ENCODE peak calls at places on chromosomes 5 and 9, in five cellular contexts. One of them, this sample, is unnamed.
A peak's percentile ranks its signal among the peaks of the same experiment; 100 is the strongest.

GRCh38 chr9:31745468-31745867 is 639.0 kb upstream of the ACO1 start:
- DNase-seq in neural progenitor cell: no peak
- DNase-seq in keratinocyte: no peak
- DNase-seq in lung: no peak
- DNase-seq in esophagus squamous epithelium: no peak
- DNase-seq in this sample: no peak

GRCh38 chr5:34587355-34588241 is 68.5 kb upstream of the RAI14 start:
- DNase-seq in esophagus squamous epithelium: no peak
- DNase-seq in lung: no peak
- DNase-seq in keratinocyte: no peak
- DNase-seq in neural progenitor cell: peak; percentile 23
- DNase-seq in this sample: no peak

GRCh38 chr9:1200847-1201251 is 150.7 kb downstream of the DMRT2 start:
- DNase-seq in esophagus squamous epithelium: no peak
- DNase-seq in lung: peak; percentile 33
- DNase-seq in neural progenitor cell: no peak
- DNase-seq in keratinocyte: no peak
- DNase-seq in this sample: no peak

GRCh38 chr9:83981126-83981871 is 694 bp downstream of the RMI1 start:
- DNase-seq in keratinocyte: no peak
- DNase-seq in esophagus squamous epithelium: no peak
- DNase-seq in lung: no peak
- DNase-seq in neural progenitor cell: peak; percentile 53
- DNase-seq in this sample: peak; percentile 73

GRCh38 chr5:160192424-160192823 is 36.9 kb upstream of the FABP6 start:
- DNase-seq in neural progenitor cell: no peak
- DNase-seq in keratinocyte: no peak
- DNase-seq in esophagus squamous epithelium: no peak
- DNase-seq in lung: no peak
- DNase-seq in this sample: no peak

GRCh38 chr5:132510076-132510475 is 19.5 kb upstream of the IRF1 start:
- DNase-seq in esophagus squamous epithelium: no peak
- DNase-seq in lung: no peak
- DNase-seq in neural progenitor cell: no peak
- DNase-seq in keratinocyte: no peak
- DNase-seq in this sample: no peak

GRCh38 chr5:151123897-151124751 is 33.5 kb downstream of the ANXA6 start:
- DNase-seq in keratinocyte: no peak
- DNase-seq in esophagus squamous epithelium: peak; percentile 27
- DNase-seq in neural progenitor cell: peak; percentile 16
- DNase-seq in lung: peak; percentile 43
- DNase-seq in this sample: no peak

GRCh38 chr5:108028411-108028810 is 353.5 kb downstream of the FBXL17 start:
- DNase-seq in neural progenitor cell: peak; percentile 60
- DNase-seq in keratinocyte: no peak
- DNase-seq in esophagus squamous epithelium: no peak
- DNase-seq in lung: no peak
- DNase-seq in this sample: peak; percentile 45

GRCh38 chr5:16179936-16180788 is 571 bp upstream of the MARCHF11 start:
- DNase-seq in keratinocyte: no peak
- DNase-seq in neural progenitor cell: peak; percentile 52
- DNase-seq in esophagus squamous epithelium: no peak
- DNase-seq in lung: no peak
- DNase-seq in this sample: no peak

GRCh38 chr9:77649109-77649812 is 1.1 kb upstream of the GNA14 start:
- DNase-seq in lung: no peak
- DNase-seq in keratinocyte: no peak
- DNase-seq in neural progenitor cell: no peak
- DNase-seq in esophagus squamous epithelium: no peak
- DNase-seq in this sample: no peak

GRCh38 chr5:143304836-143305475 is 98.5 kb downstream of the NR3C1 start:
- DNase-seq in lung: no peak
- DNase-seq in keratinocyte: no peak
- DNase-seq in neural progenitor cell: no peak
- DNase-seq in esophagus squamous epithelium: no peak
- DNase-seq in this sample: no peak

GRCh38 chr5:62773460-62773859 is 194.8 kb downstream of the LRRC70 start:
- DNase-seq in lung: no peak
- DNase-seq in neural progenitor cell: no peak
- DNase-seq in esophagus squamous epithelium: no peak
- DNase-seq in keratinocyte: no peak
- DNase-seq in this sample: no peak

GRCh38 chr5:43981556-43981955 is 378.6 kb downstream of the NNT start:
- DNase-seq in lung: no peak
- DNase-seq in esophagus squamous epithelium: no peak
- DNase-seq in keratinocyte: no peak
- DNase-seq in neural progenitor cell: peak; percentile 14
- DNase-seq in this sample: no peak

GRCh38 chr5:74179183-74179582 is 461.3 kb downstream of the ENC1 start:
- DNase-seq in neural progenitor cell: peak; percentile 43
- DNase-seq in esophagus squamous epithelium: no peak
- DNase-seq in lung: no peak
- DNase-seq in keratinocyte: no peak
- DNase-seq in this sample: peak; percentile 53

GRCh38 chr9:6106576-6107339 is 91.3 kb upstream of the RANBP6 start:
- DNase-seq in lung: no peak
- DNase-seq in keratinocyte: peak; percentile 15
- DNase-seq in esophagus squamous epithelium: no peak
- DNase-seq in neural progenitor cell: peak; percentile 65
- DNase-seq in this sample: peak; percentile 34

GRCh38 chr5:38468202-38468656 is 88.2 kb downstream of the LIFR start:
- DNase-seq in neural progenitor cell: no peak
- DNase-seq in keratinocyte: peak; percentile 53
- DNase-seq in lung: no peak
- DNase-seq in esophagus squamous epithelium: no peak
- DNase-seq in this sample: no peak

GRCh38 chr5:141760753-141761152 is 78.7 kb upstream of the ARAP3 start:
- DNase-seq in neural progenitor cell: no peak
- DNase-seq in lung: no peak
- DNase-seq in esophagus squamous epithelium: no peak
- DNase-seq in keratinocyte: no peak
- DNase-seq in this sample: no peak

GRCh38 chr9:93141771-93142483 is 7.9 kb upstream of the NINJ1 start:
- DNase-seq in lung: no peak
- DNase-seq in keratinocyte: no peak
- DNase-seq in neural progenitor cell: no peak
- DNase-seq in esophagus squamous epithelium: no peak
- DNase-seq in this sample: no peak

GRCh38 chr9:79447760-79448159 is 124.0 kb upstream of the TLE4 start:
- DNase-seq in neural progenitor cell: no peak
- DNase-seq in esophagus squamous epithelium: no peak
- DNase-seq in keratinocyte: no peak
- DNase-seq in lung: no peak
- DNase-seq in this sample: peak; percentile 81

GRCh38 chr9:15033316-15033715 is 123.1 kb upstream of the FREM1 start:
- DNase-seq in neural progenitor cell: no peak
- DNase-seq in esophagus squamous epithelium: no peak
- DNase-seq in keratinocyte: no peak
- DNase-seq in lung: no peak
- DNase-seq in this sample: no peak

GRCh38 chr5:169415351-169415750 is 114.4 kb upstream of the SLIT3 start:
- DNase-seq in esophagus squamous epithelium: no peak
- DNase-seq in lung: no peak
- DNase-seq in neural progenitor cell: no peak
- DNase-seq in keratinocyte: no peak
- DNase-seq in this sample: no peak

GRCh38 chr5:179304871-179305270 is 40.4 kb downstream of the ADAMTS2 start:
- DNase-seq in lung: no peak
- DNase-seq in neural progenitor cell: no peak
- DNase-seq in esophagus squamous epithelium: no peak
- DNase-seq in keratinocyte: no peak
- DNase-seq in this sample: no peak

GRCh38 chr5:59430066-59430702 is 463.3 kb downstream of the PDE4D start:
- DNase-seq in lung: no peak
- DNase-seq in neural progenitor cell: no peak
- DNase-seq in keratinocyte: no peak
- DNase-seq in esophagus squamous epithelium: no peak
- DNase-seq in this sample: no peak

GRCh38 chr5:43274435-43275114 is 38.6 kb downstream of the HMGCS1 start:
- DNase-seq in keratinocyte: no peak
- DNase-seq in esophagus squamous epithelium: no peak
- DNase-seq in neural progenitor cell: peak; percentile 34
- DNase-seq in lung: peak; percentile 36
- DNase-seq in this sample: no peak

GRCh38 chr9:120579139-120579749 is 723 bp downstream of the CDK5RAP2 start:
- DNase-seq in esophagus squamous epithelium: no peak
- DNase-seq in lung: peak; percentile 59
- DNase-seq in neural progenitor cell: peak; percentile 11
- DNase-seq in keratinocyte: no peak
- DNase-seq in this sample: peak; percentile 19
- H3K27ac ChIP-seq in esophagus squamous epithelium: peak overlapping the region; percentile 89
- H3K27ac ChIP-seq in lung: peak overlapping the region; percentile 52
- H3K27ac ChIP-seq in neural progenitor cell: no peak overlapping the region
- H3K27ac ChIP-seq in keratinocyte: peak overlapping the region; percentile 69
- H3K27ac ChIP-seq in this sample: peak overlapping the region; percentile 86

GRCh38 chr5:176631383-176631970 is 1.0 kb downstream of the EIF4E1B start:
- DNase-seq in neural progenitor cell: no peak
- DNase-seq in lung: no peak
- DNase-seq in esophagus squamous epithelium: no peak
- DNase-seq in keratinocyte: no peak
- DNase-seq in this sample: no peak
- H3K4me1 ChIP-seq in neural progenitor cell: peaks cover 24% of the 10 kb centered on the region
- H3K4me1 ChIP-seq in lung: no peaks in the 10 kb centered on the region
- H3K4me1 ChIP-seq in esophagus squamous epithelium: peaks cover 8% of the 10 kb centered on the region
- H3K4me1 ChIP-seq in keratinocyte: peaks cover 33% of the 10 kb centered on the region
- H3K4me1 ChIP-seq in this sample: no peaks in the 10 kb centered on the region

GRCh38 chr5:135066781-135067430 is 32.9 kb upstream of the PITX1 start:
- DNase-seq in lung: no peak
- DNase-seq in esophagus squamous epithelium: no peak
- DNase-seq in keratinocyte: no peak
- DNase-seq in neural progenitor cell: no peak
- DNase-seq in this sample: no peak

GRCh38 chr5:135071311-135071710 is 37.3 kb upstream of the PITX1 start:
- DNase-seq in neural progenitor cell: no peak
- DNase-seq in esophagus squamous epithelium: no peak
- DNase-seq in lung: no peak
- DNase-seq in keratinocyte: no peak
- DNase-seq in this sample: no peak

GRCh38 chr5:135067587-135067986 is 33.6 kb upstream of the PITX1 start:
- DNase-seq in keratinocyte: no peak
- DNase-seq in neural progenitor cell: no peak
- DNase-seq in esophagus squamous epithelium: no peak
- DNase-seq in lung: no peak
- DNase-seq in this sample: peak; percentile 60

GRCh38 chr5:135069895-135070657 is 36.0 kb upstream of the PITX1 start:
- DNase-seq in keratinocyte: no peak
- DNase-seq in esophagus squamous epithelium: no peak
- DNase-seq in neural progenitor cell: no peak
- DNase-seq in lung: no peak
- DNase-seq in this sample: no peak

DNA sequence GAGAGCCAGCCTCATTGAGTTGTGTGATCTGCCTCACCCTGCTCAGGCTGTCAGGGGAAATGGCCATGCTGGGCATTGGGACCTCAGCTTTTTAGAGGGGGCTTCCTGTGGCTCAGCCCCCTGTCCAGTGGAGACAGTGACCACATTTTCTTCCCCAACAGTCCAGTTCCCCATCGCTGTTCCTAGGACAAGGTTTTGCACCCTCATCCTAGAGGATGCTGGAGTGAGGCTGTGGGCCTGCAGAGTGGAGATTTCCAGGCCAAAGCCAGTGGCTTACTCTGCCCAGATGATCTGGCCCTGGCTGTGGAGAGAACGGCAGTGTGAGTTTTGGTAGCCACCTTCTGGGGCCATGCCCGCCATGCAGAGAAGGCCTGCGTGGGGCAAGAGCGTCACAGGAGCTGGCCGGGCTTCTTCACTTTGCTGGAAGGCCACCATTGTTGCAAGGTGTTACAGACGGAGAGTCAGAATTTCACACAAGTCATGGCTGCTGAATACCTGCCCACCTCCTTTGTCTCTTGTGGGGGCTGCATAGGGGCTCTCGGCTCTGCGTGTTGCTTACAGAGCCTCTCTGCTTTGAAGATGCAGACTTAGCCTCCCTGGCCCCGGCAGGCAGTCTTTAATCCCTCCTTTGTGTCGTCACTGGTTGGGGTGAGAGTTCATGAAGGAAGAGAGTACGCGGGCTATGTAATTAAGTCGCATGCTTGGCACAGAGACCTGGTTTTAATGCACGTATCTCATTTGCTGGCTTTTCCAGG is 35.2 kb upstream of the PITX1 start:
- DNase-seq in neural progenitor cell: peak; percentile 96
- DNase-seq in esophagus squamous epithelium: no peak
- DNase-seq in keratinocyte: no peak
- DNase-seq in lung: no peak
- DNase-seq in this sample: no peak
- H3K27ac ChIP-seq in neural progenitor cell: no peak overlapping the region
- H3K27ac ChIP-seq in esophagus squamous epithelium: no peak overlapping the region
- H3K27ac ChIP-seq in keratinocyte: no peak overlapping the region
- H3K27ac ChIP-seq in lung: no peak overlapping the region
- H3K27ac ChIP-seq in this sample: no peak overlapping the region

DNA sequence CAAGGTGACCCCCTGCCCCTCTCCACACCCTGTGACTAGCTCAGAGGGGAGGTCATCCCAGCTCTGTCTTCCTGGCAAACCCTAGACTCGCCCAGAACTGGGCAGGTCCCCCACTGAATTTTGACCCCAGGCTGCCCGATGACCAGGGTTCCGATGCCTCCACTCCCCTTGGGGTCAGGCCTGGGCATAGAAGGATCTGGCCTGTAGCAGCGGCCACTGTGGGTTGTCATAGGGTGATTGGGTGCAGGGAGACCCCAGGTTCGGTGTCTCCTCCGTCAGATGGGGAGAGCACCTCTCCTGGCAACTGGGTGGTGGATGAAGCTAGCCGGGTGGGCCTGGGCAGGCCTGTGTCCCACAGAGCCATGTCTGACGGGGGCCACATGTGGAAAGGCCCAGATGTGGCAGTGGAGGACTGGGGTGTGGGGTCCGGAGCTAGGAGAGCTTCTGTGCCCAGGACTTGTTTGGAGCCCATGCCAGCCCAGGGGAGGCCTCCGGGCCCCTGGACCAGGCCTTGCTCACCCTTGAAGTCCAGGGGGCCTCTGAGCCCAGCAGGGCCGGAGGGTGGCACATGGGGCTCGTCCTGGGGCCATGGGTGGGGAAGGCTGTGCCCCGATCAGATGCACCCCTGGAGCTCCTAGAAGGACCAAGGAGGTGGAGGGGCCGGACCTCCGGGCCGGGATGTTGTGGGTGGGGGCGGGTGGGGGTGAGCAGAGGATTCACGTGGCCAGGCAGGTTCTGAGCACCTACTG is 6.3 kb downstream of the DIPK1B start:
- DNase-seq in keratinocyte: no peak
- DNase-seq in lung: no peak
- DNase-seq in neural progenitor cell: no peak
- DNase-seq in esophagus squamous epithelium: no peak
- DNase-seq in this sample: no peak
- H3K4me1 ChIP-seq in keratinocyte: peaks cover 19% of the 10 kb centered on the region
- H3K4me1 ChIP-seq in lung: no peaks in the 10 kb centered on the region
- H3K4me1 ChIP-seq in neural progenitor cell: peaks cover 13% of the 10 kb centered on the region
- H3K4me1 ChIP-seq in esophagus squamous epithelium: peaks cover 43% of the 10 kb centered on the region
- H3K4me1 ChIP-seq in this sample: peaks cover 13% of the 10 kb centered on the region

GRCh38 chr9:101605547-101605946 is 10.8 kb upstream of the PPP3R2 start:
- DNase-seq in neural progenitor cell: no peak
- DNase-seq in esophagus squamous epithelium: no peak
- DNase-seq in keratinocyte: no peak
- DNase-seq in lung: no peak
- DNase-seq in this sample: no peak
- H3K27ac ChIP-seq in neural progenitor cell: no peak overlapping the region
- H3K27ac ChIP-seq in esophagus squamous epithelium: no peak overlapping the region
- H3K27ac ChIP-seq in keratinocyte: no peak overlapping the region
- H3K27ac ChIP-seq in lung: no peak overlapping the region
- H3K27ac ChIP-seq in this sample: no peak overlapping the region

GRCh38 chr9:96082516-96083232 is 207.2 kb downstream of the ERCC6L2 start:
- DNase-seq in neural progenitor cell: no peak
- DNase-seq in esophagus squamous epithelium: no peak
- DNase-seq in keratinocyte: no peak
- DNase-seq in lung: no peak
- DNase-seq in this sample: no peak
- H3K4me1 ChIP-seq in neural progenitor cell: peaks cover 25% of the 10 kb centered on the region
- H3K4me1 ChIP-seq in esophagus squamous epithelium: peaks cover 10% of the 10 kb centered on the region
- H3K4me1 ChIP-seq in keratinocyte: peaks cover 16% of the 10 kb centered on the region
- H3K4me1 ChIP-seq in lung: no peaks in the 10 kb centered on the region
- H3K4me1 ChIP-seq in this sample: peaks cover 33% of the 10 kb centered on the region